ENCODE peak calls at places on chromosomes 4 and X, in four cellular contexts. E is NCI-H524 treated with DMSO at 0.1 percent for 48 hours; W is right cardiac atrium; L is activated CD8-positive, alpha-beta memory T cell treated with anti-CD3 and anti-CD28 coated beads for 24 hours. R is an unnamed sample.

GRCh38 chr4:122758033-122758432 is 25.5 kb downstream of the BBS12 start:
- DNase-seq in W (no peak), E (no peak), L (no peak), R (no peak)

GRCh38 chrX:13170966-13171558 is 126.6 kb upstream of the FAM9C start:
- DNase-seq in E (no peak), L (no peak), W (no peak), R (no peak)

GRCh38 chr4:140427104-140427918 is at the start of gene CLGN:
- DNase-seq in L (peak; percentile 85), W (peak; percentile 91), E (peak; percentile 26), R (peak; percentile 86)

GRCh38 chrX:15576019-15576418 is 24.7 kb downstream of the ACE2 start:
- DNase-seq in L (no peak), W (no peak), E (no peak), R (no peak)

GRCh38 chr4:100754741-100755140 is 236.9 kb upstream of the EMCN start:
- DNase-seq in E (no peak), W (no peak), L (no peak), R (no peak)

GRCh38 chrX:44484607-44485146 is 58.0 kb downstream of the FUNDC1 start:
- DNase-seq in W (no peak), E (no peak), L (no peak), R (no peak)

GRCh38 chr4:27917381-27917780 is 1056.7 kb downstream of the STIM2 start:
- DNase-seq in L (no peak), E (no peak), W (no peak), R (no peak)

GRCh38 chr4:133130171-133130570 is 18.9 kb upstream of the PCDH10 start:
- DNase-seq in W (no peak), E (no peak), L (no peak), R (no peak)

GRCh38 chr4:147587061-147587460 is 30.1 kb upstream of the TMEM184C start:
- DNase-seq in E (no peak), L (no peak), W (no peak), R (no peak)

GRCh38 chr4:95267081-95267480 is 281.7 kb downstream of the UNC5C start:
- DNase-seq in L (no peak), E (no peak), W (no peak), R (no peak)

GRCh38 chr4:119040711-119041185 is 94.9 kb upstream of the MYOZ2 start:
- DNase-seq in E (no peak), W (no peak), L (no peak), R (no peak)

GRCh38 chr4:63020661-63021060 is 1388.6 kb downstream of the TECRL start:
- DNase-seq in E (no peak), W (no peak), L (no peak), R (no peak)

GRCh38 chr4:8907596-8908205 is 36.1 kb upstream of the HMX1 start:
- DNase-seq in E (no peak), W (no peak), L (peak; percentile 28), R (peak; percentile 39)

GRCh38 chr4:126850286-126850685 is 782.5 kb upstream of the INTU start:
- DNase-seq in W (no peak), L (no peak), E (no peak), R (no peak)

GRCh38 chrX:13008189-13008533 is 33.3 kb downstream of the TMSB4X start:
- DNase-seq in W (no peak), L (no peak), E (no peak), R (no peak)

GRCh38 chrX:23694606-23695005 is 27.3 kb downstream of the PRDX4 start:
- DNase-seq in W (peak; percentile 75), L (no peak), E (no peak), R (peak; percentile 71)

GRCh38 chr4:44257461-44257860 is 191.1 kb downstream of the KCTD8 start:
- DNase-seq in E (no peak), W (no peak), L (no peak), R (no peak)

GRCh38 chrX:71181558-71181909 is 36.9 kb downstream of the NLGN3 start:
- DNase-seq in L (peak; percentile 79), W (no peak), E (no peak), R (no peak)

GRCh38 chr4:76821661-76822060 is 76.3 kb downstream of the SOWAHB start:
- DNase-seq in W (no peak), E (no peak), L (no peak), R (no peak)

GRCh38 chr4:158067646-158068045 is 105.2 kb downstream of the GASK1B start:
- DNase-seq in L (no peak), E (no peak), W (no peak), R (no peak)

GRCh38 chr4:155972098-155972497 is 18.4 kb upstream of the CTSO start:
- DNase-seq in L (no peak), E (no peak), W (no peak), R (peak; percentile 44)

GRCh38 chr4:15659768-15660394 is 4.7 kb upstream of the FBXL5 start:
- DNase-seq in L (no peak), E (no peak), W (no peak), R (no peak)

GRCh38 chr4:112532267-112532666 is 16.3 kb upstream of the NEUROG2 start:
- DNase-seq in L (no peak), W (no peak), E (no peak), R (no peak)

GRCh38 chr4:14264437-14264836 is 636.9 kb upstream of the BOD1L1 start:
- DNase-seq in W (no peak), E (no peak), L (no peak), R (no peak)

GRCh38 chr4:66927937-66928336 is 617.4 kb downstream of the CENPC start:
- DNase-seq in L (no peak), E (peak; percentile 93), W (no peak), R (no peak)

GRCh38 chrX:13659057-13659456 is 6.1 kb downstream of the TCEANC start:
- DNase-seq in E (no peak), L (no peak), W (no peak), R (no peak)

GRCh38 chr4:108512615-108513505 is 107.5 kb upstream of the RPL34 start:
- DNase-seq in E (peak; percentile 6), W (peak; percentile 48), L (peak; percentile 69), R (no peak)

GRCh38 chrX:130330706-130331105 is 9.0 kb upstream of the SLC25A14 start:
- DNase-seq in L (peak; percentile 60), E (peak; percentile 11), W (peak; percentile 59), R (peak; percentile 71)

GRCh38 chr4:173237722-173238121 is 69.1 kb downstream of the GALNT7 start:
- DNase-seq in W (no peak), L (no peak), E (peak; percentile 43), R (no peak)

GRCh38 chr4:36000941-36001557 is 243.3 kb downstream of the ARAP2 start:
- DNase-seq in L (no peak), W (no peak), E (no peak), R (no peak)